ENCODE peak calls at places on chromosomes 4 and X, in seven cellular contexts. J, N, G, I, L, O and W are unnamed samples.

GRCh38 chrX:96474357-96475125 is 210.1 kb upstream of the DIAPH2 start:
- DNase-seq in L (no peak), J (no peak), G (no peak), O (no peak), N (no peak), I (no peak), W (no peak)

GRCh38 chrX:109553862-109554261 is 17.2 kb downstream of the NXT2 start:
- DNase-seq in O (no peak), G (no peak), I (no peak), N (no peak), J (no peak), L (no peak), W (no peak)

GRCh38 chr4:164136181-164136616 is 617.7 kb upstream of the SMIM31 start:
- DNase-seq in J (no peak), G (no peak), N (peak), O (no peak), L (no peak), I (no peak), W (no peak)

GRCh38 chrX:110699109-110699508 is 96.5 kb downstream of the CHRDL1 start:
- DNase-seq in L (peak), I (no peak), G (no peak), O (no peak), J (no peak), N (no peak), W (no peak)

GRCh38 chrX:67555578-67556203 is 11.9 kb downstream of the AR start:
- DNase-seq in O (no peak), N (peak), L (no peak), G (no peak), I (no peak), J (no peak), W (no peak)

GRCh38 chr4:19675172-19675811 is 576.4 kb upstream of the SLIT2 start:
- DNase-seq in G (no peak), L (no peak), J (no peak), O (no peak), N (peak), I (no peak), W (no peak)

GRCh38 chr4:108651068-108651794 is 832 bp downstream of the OSTC start:
- DNase-seq in N (peak), I (no peak), G (no peak), L (no peak), J (peak), O (no peak), W (no peak)

GRCh38 chr4:106315476-106315967 is 487 bp downstream of the TBCK start:
- DNase-seq in G (peak), I (no peak), J (peak), L (peak), O (no peak), N (peak), W (peak)

GRCh38 chr4:124322234-124322831 is 390.2 kb downstream of the ANKRD50 start:
- DNase-seq in J (no peak), O (no peak), G (no peak), I (no peak), L (peak), N (peak), W (no peak)

GRCh38 chrX:74925210-74926088 is at the start of gene NEXMIF:
- DNase-seq in G (peak), J (peak), N (peak), L (no peak), I (peak), O (no peak), W (peak)

GRCh38 chr4:9937078-9937477 is 84.2 kb downstream of the SLC2A9 start:
- DNase-seq in G (no peak), N (no peak), L (no peak), J (no peak), I (no peak), O (no peak), W (no peak)

GRCh38 chrX:121641560-121641959 is 594.1 kb downstream of the GLUD2 start:
- DNase-seq in I (no peak), O (no peak), J (no peak), L (peak), G (no peak), N (no peak), W (no peak)